ENCODE peak calls at places on chromosomes 2 and 18, in five cellular contexts. D, V, Z, M and Y are unnamed samples.

GRCh38 chr18:34114996-34115395 is 109.7 kb downstream of the NOL4 start:
- DNase-seq in D (no peak), V (no peak), Z (no peak), M (no peak), Y (no peak)

GRCh38 chr18:75350440-75350839 is 77.1 kb downstream of the SMIM21 start:
- DNase-seq in D (peak; percentile 29), V (no peak), Z (no peak), M (no peak), Y (no peak)

GRCh38 chr2:119809329-119810038 is 49.8 kb downstream of the PTPN4 start:
- DNase-seq in D (no peak), V (no peak), Z (no peak), M (no peak), Y (no peak)

GRCh38 chr2:226618875-226619605 is 180.6 kb downstream of the IRS1 start:
- DNase-seq in D (no peak), V (no peak), Z (no peak), M (no peak), Y (no peak)

GRCh38 chr2:96802281-96802595 is 13.8 kb upstream of the CNNM3 start:
- DNase-seq in D (no peak), V (no peak), Z (no peak), M (no peak), Y (no peak)

GRCh38 chr2:9179572-9180201 is 26.9 kb upstream of the ASAP2 start:
- DNase-seq in D (peak; percentile 70), V (no peak), Z (peak; percentile 92), M (no peak), Y (no peak)

GRCh38 chr2:2662037-2662846 is 331.2 kb upstream of the MYT1L start:
- DNase-seq in D (peak; percentile 11), V (no peak), Z (no peak), M (no peak), Y (no peak)

GRCh38 chr18:32661486-32662299 is 111.1 kb downstream of the KLHL14 start:
- DNase-seq in D (no peak), V (no peak), Z (peak; percentile 21), M (no peak), Y (no peak)

GRCh38 chr18:58846325-58846724 is 18.4 kb upstream of the ZNF532 start:
- DNase-seq in D (no peak), V (no peak), Z (no peak), M (no peak), Y (no peak)

GRCh38 chr18:45456076-45457066 is 158.9 kb upstream of the SLC14A2 start:
- DNase-seq in D (no peak), V (peak; percentile 28), Z (no peak), M (no peak), Y (no peak)

GRCh38 chr2:84383271-84383670 is 75.8 kb downstream of the SUCLG1 start:
- DNase-seq in D (no peak), V (no peak), Z (no peak), M (no peak), Y (no peak)

GRCh38 chr2:84889332-84889731 is 8.4 kb upstream of the TRABD2A start:
- DNase-seq in D (no peak), V (no peak), Z (no peak), M (no peak), Y (no peak)

GRCh38 chr2:4134881-4135565 is 431.6 kb downstream of the DCDC2C start:
- DNase-seq in D (no peak), V (no peak), Z (no peak), M (no peak), Y (no peak)

GRCh38 chr2:69770193-69770702 is 28.3 kb downstream of the ANXA4 start:
- DNase-seq in D (peak; percentile 65), V (peak; percentile 34), Z (peak; percentile 71), M (no peak), Y (no peak)

GRCh38 chr2:239190921-239191885 is 209.6 kb downstream of the HDAC4 start:
- DNase-seq in D (no peak), V (no peak), Z (no peak), M (no peak), Y (no peak)

GRCh38 chr2:63023444-63023843 is 27.2 kb upstream of the OTX1 start:
- DNase-seq in D (no peak), V (no peak), Z (no peak), M (no peak), Y (no peak)

GRCh38 chr18:79631761-79632446 is 47.7 kb upstream of the CTDP1 start:
- DNase-seq in D (no peak), V (no peak), Z (no peak), M (no peak), Y (peak; percentile 22)

GRCh38 chr2:122105885-122106221 is 350.4 kb downstream of the TSN start:
- DNase-seq in D (no peak), V (no peak), Z (no peak), M (no peak), Y (no peak)

GRCh38 chr18:28767781-28768211 is 590.9 kb upstream of the CDH2 start:
- DNase-seq in D (no peak), V (no peak), Z (no peak), M (no peak), Y (no peak)

GRCh38 chr2:86414996-86415395 is 26.2 kb upstream of the KDM3A start:
- DNase-seq in D (no peak), V (no peak), Z (no peak), M (no peak), Y (no peak)

GRCh38 chr18:46260016-46260878 is 156.1 kb downstream of the HAUS1 start:
- DNase-seq in D (no peak), V (no peak), Z (no peak), M (no peak), Y (no peak)

GRCh38 chr18:23094411-23095165 is 40.7 kb upstream of the CABLES1 start:
- DNase-seq in D (no peak), V (no peak), Z (no peak), M (no peak), Y (no peak)

GRCh38 chr2:199985625-199986207 is 30.3 kb downstream of the MAIP1 start:
- DNase-seq in D (peak; percentile 78), V (peak; percentile 64), Z (peak; percentile 65), M (peak; percentile 53), Y (peak; percentile 25)

GRCh38 chr2:42964444-42965081 is 172.2 kb upstream of the HAAO start:
- DNase-seq in D (no peak), V (peak; percentile 57), Z (no peak), M (no peak), Y (no peak)

GRCh38 chr2:105969552-105969951 is 224.5 kb downstream of the UXS1 start:
- DNase-seq in D (no peak), V (no peak), Z (no peak), M (no peak), Y (no peak)

GRCh38 chr2:118177318-118177717 is 89.0 kb downstream of the INSIG2 start:
- DNase-seq in D (no peak), V (no peak), Z (no peak), M (no peak), Y (no peak)

GRCh38 chr2:200471324-200471848 is 38.5 kb downstream of the KCTD18 start:
- DNase-seq in D (peak; percentile 28), V (no peak), Z (no peak), M (peak; percentile 47), Y (peak; percentile 35)

GRCh38 chr18:40685241-40685640 is 1269.8 kb upstream of the PIK3C3 start:
- DNase-seq in D (no peak), V (no peak), Z (no peak), M (no peak), Y (no peak)

GRCh38 chr2:26704441-26704977 is 12.0 kb downstream of the KCNK3 start:
- DNase-seq in D (no peak), V (no peak), Z (no peak), M (no peak), Y (no peak)

GRCh38 chr2:24577481-24577880 is 86.4 kb downstream of the NCOA1 start:
- DNase-seq in D (no peak), V (no peak), Z (no peak), M (no peak), Y (no peak)

GRCh38 chr2:47041891-47042684 is 113.0 kb downstream of the STPG4 start:
- DNase-seq in D (no peak), V (no peak), Z (no peak), M (no peak), Y (no peak)
- H3K4me1 ChIP-seq in D (peaks cover 55% of the 10 kb centered on the region), V (peaks cover 3% of the 10 kb centered on the region), Z (peaks cover 37% of the 10 kb centered on the region), M (no peaks in the 10 kb centered on the region), Y (no peaks in the 10 kb centered on the region)

GRCh38 chr18:55587341-55588000 is 521 bp downstream of the TCF4 start:
- DNase-seq in D (no peak), V (peak; percentile 26), Z (no peak), M (peak; percentile 12), Y (no peak)
- H3K27ac ChIP-seq in D (peak overlapping the region; percentile 89), V (peak overlapping the region; percentile 85), Z (peak overlapping the region; percentile 49), M (no peak overlapping the region), Y (no peak overlapping the region)

GRCh38 chr2:48452108-48452507 is 77.8 kb upstream of the STON1 start:
- DNase-seq in D (no peak), V (no peak), Z (no peak), M (no peak), Y (no peak)
- H3K36me3 ChIP-seq in D (no peaks in the 10 kb centered on the region), V (peaks cover 42% of the 10 kb centered on the region), Z (peaks cover 16% of the 10 kb centered on the region), M (peaks cover 22% of the 10 kb centered on the region), Y (peaks cover 19% of the 10 kb centered on the region)

GRCh38 chr18:10207682-10208081 is 246.8 kb upstream of the APCDD1 start:
- DNase-seq in D (no peak), V (no peak), Z (no peak), M (no peak), Y (no peak)

GRCh38 chr18:10201226-10201625 is 253.2 kb upstream of the APCDD1 start:
- DNase-seq in D (no peak), V (no peak), Z (no peak), M (no peak), Y (no peak)

GRCh38 chr18:10205136-10205535 is 249.3 kb upstream of the APCDD1 start:
- DNase-seq in D (no peak), V (no peak), Z (no peak), M (no peak), Y (no peak)

GRCh38 chr18:10201655-10202054 is 252.8 kb upstream of the APCDD1 start:
- DNase-seq in D (no peak), V (no peak), Z (no peak), M (no peak), Y (no peak)

DNA sequence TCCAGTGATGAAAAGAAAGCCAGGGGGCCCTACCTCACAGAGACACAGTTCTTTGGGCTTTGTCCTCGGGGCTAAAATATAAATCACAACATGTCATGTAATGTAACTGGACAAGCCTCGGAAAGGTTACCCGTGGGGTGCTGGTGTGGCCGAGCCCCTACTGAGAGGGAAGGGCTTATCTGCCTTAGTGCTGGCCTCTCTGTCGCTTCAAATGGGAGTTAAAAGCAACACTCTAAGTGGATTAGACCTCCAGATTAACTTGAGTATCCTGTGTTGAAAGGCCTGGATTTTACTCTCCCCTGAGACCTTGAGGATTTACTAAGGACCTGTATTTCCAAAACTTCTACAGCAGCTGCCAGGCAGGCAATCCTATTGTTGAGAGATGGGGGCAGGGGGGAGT is 251.5 kb upstream of the APCDD1 start:
- DNase-seq in D (no peak), V (no peak), Z (no peak), M (no peak), Y (no peak)
- H3K4me1 ChIP-seq in D (no peaks in the 10 kb centered on the region), V (no peaks in the 10 kb centered on the region), Z (no peaks in the 10 kb centered on the region), M (no peaks in the 10 kb centered on the region), Y (no peaks in the 10 kb centered on the region)